ENCODE peak calls at places on chromosome 17, in ten cellular contexts. F is RWPE2, P is GM23338, Y is thoracic aorta, C is fibroblast of lung, L is IMR-90, D is tibial artery, U is PC-9, W is aorta, H is ovary. R is an unnamed sample.
A peak's percentile ranks its signal among the peaks of the same experiment; 100 is the strongest.

GRCh38 chr17:73371285-73371684 is 59.5 kb upstream of the CDC42EP4 start:
- DNase-seq in C (peak; percentile 68), F (no peak), W (no peak), Y (no peak), U (no peak), L (peak; percentile 92), H (no peak), D (no peak), P (no peak), R (no peak)

GRCh38 chr17:50806141-50806643 is 29.2 kb upstream of the WFIKKN2 start:
- DNase-seq in H (no peak), W (no peak), Y (no peak), F (no peak), P (peak; percentile 73), L (peak; percentile 20), C (peak; percentile 49), D (no peak), U (no peak), R (no peak)

GRCh38 chr17:9926150-9926804 is 21.2 kb upstream of the RCVRN start:
- DNase-seq in U (no peak), F (no peak), H (no peak), W (no peak), C (no peak), P (no peak), L (no peak), Y (no peak), D (no peak), R (no peak)

GRCh38 chr17:51351890-51352289 is 91.5 kb downstream of the UTP18 start:
- DNase-seq in D (no peak), C (peak; percentile 23), W (peak; percentile 84), F (no peak), L (peak; percentile 31), P (no peak), Y (no peak), U (no peak), H (peak; percentile 65), R (peak; percentile 18)

GRCh38 chr17:36743130-36743529 is 141.7 kb downstream of the MRM1 start:
- DNase-seq in U (peak; percentile 36), C (no peak), P (peak; percentile 21), D (no peak), W (peak; percentile 19), L (no peak), Y (no peak), H (no peak), F (no peak), R (no peak)

GRCh38 chr17:1713878-1714487 is 3.8 kb upstream of the TLCD2 start:
- DNase-seq in D (no peak), C (peak; percentile 55), H (peak; percentile 63), U (no peak), L (peak; percentile 32), F (peak; percentile 63), Y (no peak), W (no peak), P (peak; percentile 92), R (no peak)

GRCh38 chr17:57589151-57590034 is 155.7 kb downstream of the CCDC182 start:
- DNase-seq in Y (no peak), F (no peak), U (no peak), C (no peak), D (no peak), W (peak; percentile 63), H (no peak), P (no peak), L (no peak), R (no peak)

GRCh38 chr17:4003501-4004421 is 39.5 kb upstream of the ATP2A3 start:
- DNase-seq in W (peak; percentile 69), C (no peak), U (no peak), D (no peak), L (no peak), H (no peak), Y (no peak), F (no peak), P (peak; percentile 66), R (no peak)

GRCh38 chr17:10251212-10251948 is 53.0 kb upstream of the GAS7 start:
- DNase-seq in C (no peak), Y (no peak), W (no peak), F (no peak), H (no peak), D (no peak), P (no peak), U (no peak), L (no peak), R (no peak)

GRCh38 chr17:73985466-73986015 is 217.9 kb upstream of the RPL38 start:
- DNase-seq in H (no peak), F (peak; percentile 7), W (no peak), L (no peak), P (no peak), D (no peak), U (no peak), Y (no peak), C (no peak), R (no peak)

GRCh38 chr17:9472541-9472940 is 103.1 kb downstream of the STX8 start:
- DNase-seq in W (no peak), D (no peak), P (no peak), U (no peak), C (peak; percentile 58), H (no peak), L (peak; percentile 55), F (no peak), Y (no peak), R (no peak)

GRCh38 chr17:40331743-40332641 is 23.0 kb downstream of the RARA start:
- DNase-seq in U (peak; percentile 28), F (no peak), W (peak; percentile 96), P (no peak), Y (peak; percentile 83), H (peak; percentile 93), D (peak; percentile 92), L (no peak), C (peak; percentile 82), R (no peak)

GRCh38 chr17:5942687-5943086 is 127.5 kb upstream of the WSCD1 start:
- DNase-seq in C (no peak), F (no peak), H (no peak), Y (no peak), D (no peak), W (no peak), P (no peak), L (no peak), U (no peak), R (no peak)

GRCh38 chr17:81094744-81095607 is 60.0 kb downstream of the BAIAP2 start:
- DNase-seq in D (peak; percentile 84), C (peak; percentile 99), Y (peak; percentile 78), U (peak; percentile 96), F (peak; percentile 96), P (peak; percentile 80), L (peak; percentile 100), H (peak; percentile 80), W (peak; percentile 93), R (peak; percentile 72)

GRCh38 chr17:37476431-37477130 is 13.1 kb upstream of the DUSP14 start:
- DNase-seq in L (peak; percentile 55), U (peak; percentile 97), H (no peak), C (peak; percentile 68), Y (no peak), D (no peak), W (no peak), P (no peak), F (peak; percentile 77), R (no peak)

GRCh38 chr17:7855643-7856080 is 796 bp downstream of the TMEM88 start:
- DNase-seq in H (no peak), U (no peak), L (no peak), C (no peak), P (no peak), W (peak; percentile 82), Y (no peak), F (no peak), D (no peak), R (no peak)

GRCh38 chr17:8386841-8387240 is 3.8 kb upstream of the RPL26 start:
- DNase-seq in L (no peak), W (no peak), F (no peak), Y (no peak), P (no peak), C (no peak), U (no peak), H (no peak), D (no peak), R (no peak)

GRCh38 chr17:39547713-39548478 is 59.8 kb downstream of the NEUROD2 start:
- DNase-seq in H (peak; percentile 57), U (peak; percentile 49), F (no peak), Y (no peak), L (no peak), W (peak; percentile 89), D (peak; percentile 68), C (peak; percentile 45), P (peak; percentile 76), R (peak; percentile 51)

GRCh38 chr17:51435641-51436091 is 175.3 kb downstream of the UTP18 start:
- DNase-seq in H (peak; percentile 21), W (no peak), L (peak; percentile 4), Y (no peak), D (no peak), P (peak; percentile 79), U (peak; percentile 46), C (no peak), F (no peak), R (peak; percentile 23)

GRCh38 chr17:39763046-39763800 is 25.5 kb downstream of the GRB7 start:
- DNase-seq in D (no peak), Y (no peak), L (peak; percentile 35), C (no peak), P (no peak), W (no peak), F (no peak), H (no peak), U (no peak), R (no peak)

GRCh38 chr17:259341-259976 is 78.0 kb upstream of the DOC2B start:
- DNase-seq in U (no peak), L (no peak), P (peak; percentile 84), D (no peak), Y (no peak), F (peak; percentile 31), C (no peak), H (no peak), W (peak; percentile 68), R (no peak)

GRCh38 chr17:75843577-75844529 is at the start of gene UNC13D:
- DNase-seq in H (no peak), D (no peak), U (peak; percentile 80), P (no peak), Y (no peak), L (no peak), W (no peak), F (peak; percentile 66), C (no peak), R (no peak)
- H3K27ac ChIP-seq in H (no peak within 1 kb of the TSS), D (peak within 1 kb of the TSS; percentile 86), U (peak within 1 kb of the TSS; percentile 96), P (no peak within 1 kb of the TSS), Y (peak within 1 kb of the TSS; percentile 80), L (peak within 1 kb of the TSS; percentile 26), W (peak within 1 kb of the TSS; percentile 10), F (peak within 1 kb of the TSS; percentile 73), C (no peak within 1 kb of the TSS), R (peak within 1 kb of the TSS; percentile 49)

GRCh38 chr17:2928294-2928890 is 132.2 kb downstream of the RAP1GAP2 start:
- DNase-seq in C (no peak), L (no peak), H (no peak), P (no peak), W (no peak), D (no peak), U (no peak), Y (no peak), F (no peak), R (no peak)
- H3K27ac ChIP-seq in C (no peak overlapping the region), L (no peak overlapping the region), H (no peak overlapping the region), P (no peak overlapping the region), W (no peak overlapping the region), D (no peak overlapping the region), U (no peak overlapping the region), Y (no peak overlapping the region), F (no peak overlapping the region), R (no peak overlapping the region)

GRCh38 chr17:77147357-77147801 is 6.6 kb downstream of the SEC14L1 start:
- DNase-seq in C (no peak), P (no peak), W (no peak), L (no peak), H (no peak), Y (no peak), D (no peak), F (no peak), U (no peak), R (no peak)
- H3K27ac ChIP-seq in C (no peak overlapping the region), P (no peak overlapping the region), W (no peak overlapping the region), L (no peak overlapping the region), H (no peak overlapping the region), Y (no peak overlapping the region), D (no peak overlapping the region), F (no peak overlapping the region), U (no peak overlapping the region), R (peak overlapping the region; percentile 54)

GRCh38 chr17:82583720-82584234 is 64.2 kb downstream of the FOXK2 start:
- DNase-seq in C (no peak), F (no peak), D (no peak), H (no peak), P (no peak), Y (no peak), U (no peak), L (no peak), W (no peak), R (no peak)
- H3K27ac ChIP-seq in C (no peak overlapping the region), F (no peak overlapping the region), D (no peak overlapping the region), H (no peak overlapping the region), P (no peak overlapping the region), Y (no peak overlapping the region), U (no peak overlapping the region), L (no peak overlapping the region), W (no peak overlapping the region), R (no peak overlapping the region)

R was measured in substantia nigra.